ENCODE peak calls at places on chromosome 7, in seven cellular contexts. One of them, this sample, is unnamed.

GRCh38 chr7:44541028-44541869 is at the start of gene NPC1L1:
- DNase-seq in testis: no peak
- DNase-seq in spleen: peak; percentile 67
- DNase-seq in neural progenitor cell: no peak
- DNase-seq in RWPE1: no peak
- DNase-seq in cardiac muscle cell: no peak
- DNase-seq in fibroblast of lung: no peak
- DNase-seq in this sample: no peak

GRCh38 chr7:28349637-28350036 is 62.7 kb upstream of the CREB5 start:
- DNase-seq in testis: no peak
- DNase-seq in spleen: no peak
- DNase-seq in neural progenitor cell: no peak
- DNase-seq in RWPE1: no peak
- DNase-seq in cardiac muscle cell: no peak
- DNase-seq in fibroblast of lung: no peak
- DNase-seq in this sample: no peak

GRCh38 chr7:155590215-155591023 is 44.1 kb upstream of the CNPY1 start:
- DNase-seq in testis: no peak
- DNase-seq in spleen: peak; percentile 91
- DNase-seq in neural progenitor cell: no peak
- DNase-seq in RWPE1: no peak
- DNase-seq in cardiac muscle cell: peak; percentile 74
- DNase-seq in fibroblast of lung: no peak
- DNase-seq in this sample: no peak

GRCh38 chr7:6394114-6394513 is 53.6 kb downstream of the DAGLB start:
- DNase-seq in testis: no peak
- DNase-seq in spleen: no peak
- DNase-seq in neural progenitor cell: no peak
- DNase-seq in RWPE1: no peak
- DNase-seq in cardiac muscle cell: no peak
- DNase-seq in fibroblast of lung: no peak
- DNase-seq in this sample: no peak

GRCh38 chr7:92953657-92954056 is 117.3 kb upstream of the CDK6 start:
- DNase-seq in testis: no peak
- DNase-seq in spleen: no peak
- DNase-seq in neural progenitor cell: peak; percentile 17
- DNase-seq in RWPE1: no peak
- DNase-seq in cardiac muscle cell: peak; percentile 6
- DNase-seq in fibroblast of lung: peak; percentile 9
- DNase-seq in this sample: peak; percentile 12

GRCh38 chr7:31443457-31443856 is 70.4 kb upstream of the ITPRID1 start:
- DNase-seq in testis: no peak
- DNase-seq in spleen: no peak
- DNase-seq in neural progenitor cell: peak; percentile 80
- DNase-seq in RWPE1: peak; percentile 55
- DNase-seq in cardiac muscle cell: peak; percentile 61
- DNase-seq in fibroblast of lung: peak; percentile 55
- DNase-seq in this sample: peak; percentile 89

GRCh38 chr7:1086588-1087461 is 1.1 kb upstream of the GPER1 start:
- DNase-seq in testis: peak; percentile 78
- DNase-seq in spleen: peak; percentile 91
- DNase-seq in neural progenitor cell: peak; percentile 85
- DNase-seq in RWPE1: peak; percentile 77
- DNase-seq in cardiac muscle cell: peak; percentile 70
- DNase-seq in fibroblast of lung: peak; percentile 55
- DNase-seq in this sample: peak; percentile 80

GRCh38 chr7:100191775-100192174 is 14.1 kb downstream of the STAG3 start:
- DNase-seq in testis: no peak
- DNase-seq in spleen: no peak
- DNase-seq in neural progenitor cell: no peak
- DNase-seq in RWPE1: no peak
- DNase-seq in cardiac muscle cell: peak; percentile 67
- DNase-seq in fibroblast of lung: peak; percentile 34
- DNase-seq in this sample: no peak

GRCh38 chr7:134905375-134905774 is 80.9 kb upstream of the AGBL3 start:
- DNase-seq in testis: no peak
- DNase-seq in spleen: no peak
- DNase-seq in neural progenitor cell: no peak
- DNase-seq in RWPE1: no peak
- DNase-seq in cardiac muscle cell: peak; percentile 96
- DNase-seq in fibroblast of lung: peak; percentile 95
- DNase-seq in this sample: peak; percentile 77

GRCh38 chr7:149625339-149625946 is 127.8 kb upstream of the ZNF746 start:
- DNase-seq in testis: peak; percentile 74
- DNase-seq in spleen: peak; percentile 88
- DNase-seq in neural progenitor cell: peak; percentile 83
- DNase-seq in RWPE1: peak; percentile 50
- DNase-seq in cardiac muscle cell: peak; percentile 77
- DNase-seq in fibroblast of lung: peak; percentile 65
- DNase-seq in this sample: peak; percentile 87

GRCh38 chr7:56105508-56105907 is 768 bp downstream of the CHCHD2 start:
- DNase-seq in testis: peak; percentile 53
- DNase-seq in spleen: peak; percentile 51
- DNase-seq in neural progenitor cell: no peak
- DNase-seq in RWPE1: peak; percentile 33
- DNase-seq in cardiac muscle cell: peak; percentile 64
- DNase-seq in fibroblast of lung: peak; percentile 84
- DNase-seq in this sample: peak; percentile 35

GRCh38 chr7:122255454-122255853 is 49.1 kb downstream of the FEZF1 start:
- DNase-seq in testis: no peak
- DNase-seq in spleen: no peak
- DNase-seq in neural progenitor cell: no peak
- DNase-seq in RWPE1: no peak
- DNase-seq in cardiac muscle cell: no peak
- DNase-seq in fibroblast of lung: no peak
- DNase-seq in this sample: peak; percentile 68

GRCh38 chr7:29987083-29987482 is 2.5 kb downstream of the SCRN1 start:
- DNase-seq in testis: no peak
- DNase-seq in spleen: no peak
- DNase-seq in neural progenitor cell: no peak
- DNase-seq in RWPE1: no peak
- DNase-seq in cardiac muscle cell: peak; percentile 35
- DNase-seq in fibroblast of lung: peak; percentile 67
- DNase-seq in this sample: no peak

GRCh38 chr7:29987821-29988317 is 1.7 kb downstream of the SCRN1 start:
- DNase-seq in testis: no peak
- DNase-seq in spleen: peak; percentile 58
- DNase-seq in neural progenitor cell: peak; percentile 21
- DNase-seq in RWPE1: peak; percentile 82
- DNase-seq in cardiac muscle cell: peak; percentile 89
- DNase-seq in fibroblast of lung: peak; percentile 89
- DNase-seq in this sample: peak; percentile 84

GRCh38 chr7:29988391-29989256 is 977 bp downstream of the SCRN1 start:
- DNase-seq in testis: peak; percentile 79
- DNase-seq in spleen: peak; percentile 93
- DNase-seq in neural progenitor cell: peak; percentile 60
- DNase-seq in RWPE1: peak; percentile 61
- DNase-seq in cardiac muscle cell: peak; percentile 84
- DNase-seq in fibroblast of lung: peak; percentile 71
- DNase-seq in this sample: peak; percentile 41

GRCh38 chr7:29990931-29991330 is 1.3 kb upstream of the SCRN1 start:
- DNase-seq in testis: no peak
- DNase-seq in spleen: no peak
- DNase-seq in neural progenitor cell: no peak
- DNase-seq in RWPE1: no peak
- DNase-seq in cardiac muscle cell: no peak
- DNase-seq in fibroblast of lung: no peak
- DNase-seq in this sample: no peak

GRCh38 chr7:29989257-29989995 is at the start of gene SCRN1:
- DNase-seq in testis: peak; percentile 77
- DNase-seq in spleen: peak; percentile 88
- DNase-seq in neural progenitor cell: peak; percentile 80
- DNase-seq in RWPE1: peak; percentile 56
- DNase-seq in cardiac muscle cell: no peak
- DNase-seq in fibroblast of lung: peak; percentile 37
- DNase-seq in this sample: peak; percentile 71
- TF ChIP-seq CTCF in testis: no peak
- TF ChIP-seq CTCF in spleen: no peak
- TF ChIP-seq CTCF in neural progenitor cell: peak; percentile 2
- TF ChIP-seq CTCF in RWPE1: no peak
- TF ChIP-seq CTCF in cardiac muscle cell: no peak
- TF ChIP-seq CTCF in fibroblast of lung: no peak
- TF ChIP-seq CTCF in this sample: no peak

GRCh38 chr7:85019176-85019575 is 167.7 kb downstream of the SEMA3D start:
- DNase-seq in testis: no peak
- DNase-seq in spleen: no peak
- DNase-seq in neural progenitor cell: no peak
- DNase-seq in RWPE1: no peak
- DNase-seq in cardiac muscle cell: no peak
- DNase-seq in fibroblast of lung: no peak
- DNase-seq in this sample: no peak
- H3K27ac ChIP-seq in testis: no peak overlapping the region
- H3K27ac ChIP-seq in spleen: no peak overlapping the region
- H3K27ac ChIP-seq in neural progenitor cell: no peak overlapping the region
- H3K27ac ChIP-seq in RWPE1: no peak overlapping the region
- H3K27ac ChIP-seq in cardiac muscle cell: no peak overlapping the region
- H3K27ac ChIP-seq in fibroblast of lung: no peak overlapping the region
- H3K27ac ChIP-seq in this sample: no peak overlapping the region

GRCh38 chr7:124155400-124156022 is 122.6 kb upstream of the TMEM229A start:
- DNase-seq in testis: no peak
- DNase-seq in spleen: no peak
- DNase-seq in neural progenitor cell: peak; percentile 36
- DNase-seq in RWPE1: peak; percentile 21
- DNase-seq in cardiac muscle cell: peak; percentile 46
- DNase-seq in fibroblast of lung: peak; percentile 70
- DNase-seq in this sample: peak; percentile 62

GRCh38 chr7:124152859-124153692 is 120.2 kb upstream of the TMEM229A start:
- DNase-seq in testis: peak; percentile 29
- DNase-seq in spleen: no peak
- DNase-seq in neural progenitor cell: peak; percentile 30
- DNase-seq in RWPE1: peak; percentile 16
- DNase-seq in cardiac muscle cell: peak; percentile 64
- DNase-seq in fibroblast of lung: peak; percentile 84
- DNase-seq in this sample: peak; percentile 66
- TF ChIP-seq CTCF in testis: peak; percentile 39
- TF ChIP-seq CTCF in spleen: no peak
- TF ChIP-seq CTCF in neural progenitor cell: peak; percentile 44
- TF ChIP-seq CTCF in RWPE1: no peak
- TF ChIP-seq CTCF in cardiac muscle cell: peak; percentile 32
- TF ChIP-seq CTCF in fibroblast of lung: peak; percentile 53
- TF ChIP-seq CTCF in this sample: peak; percentile 58

DNA sequence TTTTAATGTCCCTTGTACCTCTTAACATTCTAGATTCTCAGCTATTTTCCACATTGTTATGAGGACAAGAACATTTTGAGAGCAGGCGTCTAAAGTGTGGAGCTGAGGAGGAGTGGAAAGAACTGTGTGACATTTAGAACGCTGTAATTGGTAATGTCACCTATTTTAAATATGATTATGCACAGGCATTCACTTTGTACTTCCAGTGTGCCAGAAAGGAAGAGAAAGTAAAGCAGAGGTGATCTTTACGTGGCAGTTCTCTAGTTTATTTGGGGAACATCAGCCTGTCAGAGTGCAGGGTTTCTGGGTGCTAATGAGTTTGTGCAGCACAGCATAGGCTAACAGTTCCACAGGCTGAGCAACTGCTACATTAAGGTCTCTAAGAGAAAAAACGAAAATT is 498.4 kb upstream of the POM121L12 start:
- DNase-seq in testis: no peak
- DNase-seq in spleen: no peak
- DNase-seq in neural progenitor cell: no peak
- DNase-seq in RWPE1: no peak
- DNase-seq in cardiac muscle cell: no peak
- DNase-seq in fibroblast of lung: no peak
- DNase-seq in this sample: no peak
- H3K27ac ChIP-seq in testis: no peak overlapping the region
- H3K27ac ChIP-seq in spleen: no peak overlapping the region
- H3K27ac ChIP-seq in neural progenitor cell: no peak overlapping the region
- H3K27ac ChIP-seq in RWPE1: no peak overlapping the region
- H3K27ac ChIP-seq in cardiac muscle cell: no peak overlapping the region
- H3K27ac ChIP-seq in fibroblast of lung: no peak overlapping the region
- H3K27ac ChIP-seq in this sample: no peak overlapping the region

DNA sequence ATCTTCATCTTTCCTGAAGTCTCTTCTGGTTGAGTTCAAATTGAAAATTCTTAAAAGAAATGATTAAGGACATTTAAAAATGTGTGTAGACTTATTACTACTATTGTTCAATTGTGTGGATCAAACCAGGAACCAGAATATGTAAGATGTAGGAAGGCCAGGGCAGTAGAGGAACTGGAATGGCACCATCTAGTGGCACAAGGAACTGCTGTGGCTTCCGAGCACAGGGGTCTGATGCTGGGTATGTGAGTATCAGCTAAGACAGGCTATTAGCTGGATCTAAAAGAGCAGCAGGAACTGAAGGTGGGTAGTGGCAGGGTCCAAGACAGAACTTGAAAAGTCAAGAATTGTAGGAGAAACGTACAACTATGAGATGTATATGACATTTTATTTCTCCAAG is 247.3 kb downstream of the SEMA3A start:
- DNase-seq in testis: peak; percentile 25
- DNase-seq in spleen: no peak
- DNase-seq in neural progenitor cell: peak; percentile 57
- DNase-seq in RWPE1: no peak
- DNase-seq in cardiac muscle cell: peak; percentile 17
- DNase-seq in fibroblast of lung: no peak
- DNase-seq in this sample: peak; percentile 66
- TF ChIP-seq CTCF in testis: no peak
- TF ChIP-seq CTCF in spleen: no peak
- TF ChIP-seq CTCF in neural progenitor cell: peak; percentile 70
- TF ChIP-seq CTCF in RWPE1: peak; percentile 19
- TF ChIP-seq CTCF in cardiac muscle cell: peak; percentile 49
- TF ChIP-seq CTCF in fibroblast of lung: peak; percentile 26
- TF ChIP-seq CTCF in this sample: peak; percentile 90

GRCh38 chr7:150717821-150718420 is 1.5 kb downstream of the GIMAP1 start:
- DNase-seq in testis: no peak
- DNase-seq in spleen: no peak
- DNase-seq in neural progenitor cell: no peak
- DNase-seq in RWPE1: no peak
- DNase-seq in cardiac muscle cell: no peak
- DNase-seq in fibroblast of lung: no peak
- DNase-seq in this sample: no peak
- H3K27ac ChIP-seq in testis: no peak overlapping the region
- H3K27ac ChIP-seq in spleen: peak overlapping the region; percentile 84
- H3K27ac ChIP-seq in neural progenitor cell: no peak overlapping the region
- H3K27ac ChIP-seq in RWPE1: no peak overlapping the region
- H3K27ac ChIP-seq in cardiac muscle cell: no peak overlapping the region
- H3K27ac ChIP-seq in fibroblast of lung: no peak overlapping the region
- H3K27ac ChIP-seq in this sample: no peak overlapping the region

GRCh38 chr7:90552521-90552920 is 43.6 kb upstream of the CDK14 start:
- DNase-seq in testis: no peak
- DNase-seq in spleen: no peak
- DNase-seq in neural progenitor cell: no peak
- DNase-seq in RWPE1: peak; percentile 21
- DNase-seq in cardiac muscle cell: peak; percentile 45
- DNase-seq in fibroblast of lung: peak; percentile 54
- DNase-seq in this sample: peak; percentile 17
- TF ChIP-seq CTCF in testis: no peak
- TF ChIP-seq CTCF in spleen: peak; percentile 23
- TF ChIP-seq CTCF in neural progenitor cell: no peak
- TF ChIP-seq CTCF in RWPE1: peak; percentile 51
- TF ChIP-seq CTCF in cardiac muscle cell: peak; percentile 29
- TF ChIP-seq CTCF in fibroblast of lung: no peak
- TF ChIP-seq CTCF in this sample: peak; percentile 41

DNA sequence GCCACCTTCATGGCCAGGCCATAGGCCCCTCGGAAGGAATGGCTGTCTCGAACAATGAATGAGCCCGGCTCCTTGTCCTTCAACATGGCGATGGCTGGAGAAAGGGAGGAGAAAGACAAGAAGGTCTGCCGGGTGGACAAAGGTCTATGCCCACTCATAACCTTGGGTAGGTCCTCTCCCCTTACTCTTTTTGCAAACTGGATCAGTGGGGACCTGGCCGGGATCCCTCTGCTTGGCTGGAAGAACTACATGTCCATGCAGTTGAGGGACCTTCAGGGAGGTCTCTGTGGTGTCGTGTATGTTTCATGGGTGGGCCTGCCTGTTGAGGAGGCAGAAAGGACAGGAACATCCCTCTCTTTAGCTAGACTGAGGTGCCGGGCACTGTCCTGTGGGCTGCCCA is 284.8 kb downstream of the TNS3 start:
- DNase-seq in testis: no peak
- DNase-seq in spleen: no peak
- DNase-seq in neural progenitor cell: no peak
- DNase-seq in RWPE1: no peak
- DNase-seq in cardiac muscle cell: no peak
- DNase-seq in fibroblast of lung: no peak
- DNase-seq in this sample: no peak
- H3K27ac ChIP-seq in testis: no peak overlapping the region
- H3K27ac ChIP-seq in spleen: no peak overlapping the region
- H3K27ac ChIP-seq in neural progenitor cell: no peak overlapping the region
- H3K27ac ChIP-seq in RWPE1: no peak overlapping the region
- H3K27ac ChIP-seq in cardiac muscle cell: no peak overlapping the region
- H3K27ac ChIP-seq in fibroblast of lung: no peak overlapping the region
- H3K27ac ChIP-seq in this sample: no peak overlapping the region

This sample was measured in A673.